ENCODE peak calls at places on chromosomes 7 and 10, in nine cellular contexts. One of them, this sample, is unnamed.

GRCh38 chr10:43396061-43396927 is 12.7 kb downstream of the HNRNPF start:
- DNase-seq in HepG2: peak
- DNase-seq in A549: peak
- DNase-seq in ovary: peak
- DNase-seq in stomach: peak
- DNase-seq in esophagus muscularis mucosa: no peak
- DNase-seq in sigmoid colon: peak
- DNase-seq in suprapubic skin: peak
- DNase-seq in transverse colon: peak
- DNase-seq in this sample: peak

GRCh38 chr10:4941540-4942330 is 21.5 kb upstream of the AKR1C1 start:
- DNase-seq in esophagus muscularis mucosa: no peak
- DNase-seq in suprapubic skin: no peak
- DNase-seq in ovary: no peak
- DNase-seq in stomach: peak
- DNase-seq in sigmoid colon: no peak
- DNase-seq in HepG2: peak
- DNase-seq in transverse colon: no peak
- DNase-seq in A549: peak
- DNase-seq in this sample: no peak

GRCh38 chr7:41447106-41448042 is 255.5 kb downstream of the INHBA start:
- DNase-seq in ovary: no peak
- DNase-seq in sigmoid colon: no peak
- DNase-seq in transverse colon: no peak
- DNase-seq in esophagus muscularis mucosa: peak
- DNase-seq in A549: no peak
- DNase-seq in stomach: no peak
- DNase-seq in suprapubic skin: no peak
- DNase-seq in HepG2: no peak
- DNase-seq in this sample: no peak

GRCh38 chr7:50552139-50552538 is 13.1 kb downstream of the DDC start:
- DNase-seq in sigmoid colon: peak
- DNase-seq in A549: no peak
- DNase-seq in HepG2: peak
- DNase-seq in transverse colon: no peak
- DNase-seq in esophagus muscularis mucosa: no peak
- DNase-seq in suprapubic skin: no peak
- DNase-seq in stomach: no peak
- DNase-seq in ovary: no peak
- DNase-seq in this sample: no peak

GRCh38 chr10:103822795-103823194 is 32.6 kb downstream of the SH3PXD2A start:
- DNase-seq in HepG2: no peak
- DNase-seq in suprapubic skin: no peak
- DNase-seq in esophagus muscularis mucosa: no peak
- DNase-seq in ovary: no peak
- DNase-seq in stomach: no peak
- DNase-seq in transverse colon: no peak
- DNase-seq in A549: no peak
- DNase-seq in sigmoid colon: no peak
- DNase-seq in this sample: no peak

GRCh38 chr10:58757352-58758071 is 244.8 kb downstream of the BICC1 start:
- DNase-seq in A549: no peak
- DNase-seq in suprapubic skin: no peak
- DNase-seq in ovary: no peak
- DNase-seq in stomach: no peak
- DNase-seq in transverse colon: no peak
- DNase-seq in HepG2: no peak
- DNase-seq in esophagus muscularis mucosa: no peak
- DNase-seq in sigmoid colon: no peak
- DNase-seq in this sample: no peak

GRCh38 chr10:131177431-131178327 is 133.8 kb downstream of the TCERG1L start:
- DNase-seq in esophagus muscularis mucosa: no peak
- DNase-seq in ovary: peak
- DNase-seq in sigmoid colon: peak
- DNase-seq in stomach: peak
- DNase-seq in A549: no peak
- DNase-seq in HepG2: no peak
- DNase-seq in suprapubic skin: peak
- DNase-seq in transverse colon: no peak
- DNase-seq in this sample: no peak

GRCh38 chr10:78462221-78462620 is 428.6 kb downstream of the RPS24 start:
- DNase-seq in ovary: peak
- DNase-seq in esophagus muscularis mucosa: no peak
- DNase-seq in A549: no peak
- DNase-seq in sigmoid colon: no peak
- DNase-seq in HepG2: no peak
- DNase-seq in suprapubic skin: no peak
- DNase-seq in stomach: peak
- DNase-seq in transverse colon: no peak
- DNase-seq in this sample: no peak

GRCh38 chr10:42975558-42976352 is 101.1 kb upstream of the RET start:
- DNase-seq in stomach: peak
- DNase-seq in transverse colon: no peak
- DNase-seq in esophagus muscularis mucosa: no peak
- DNase-seq in sigmoid colon: peak
- DNase-seq in A549: peak
- DNase-seq in suprapubic skin: peak
- DNase-seq in HepG2: peak
- DNase-seq in ovary: no peak
- DNase-seq in this sample: no peak

GRCh38 chr10:16644146-16644545 is 122.5 kb upstream of the C1QL3 start:
- DNase-seq in esophagus muscularis mucosa: no peak
- DNase-seq in sigmoid colon: no peak
- DNase-seq in HepG2: no peak
- DNase-seq in suprapubic skin: no peak
- DNase-seq in A549: peak
- DNase-seq in transverse colon: no peak
- DNase-seq in stomach: no peak
- DNase-seq in ovary: no peak
- DNase-seq in this sample: no peak

GRCh38 chr7:7709263-7709662 is 9.1 kb downstream of the RPA3 start:
- DNase-seq in HepG2: no peak
- DNase-seq in stomach: no peak
- DNase-seq in esophagus muscularis mucosa: no peak
- DNase-seq in sigmoid colon: no peak
- DNase-seq in suprapubic skin: no peak
- DNase-seq in A549: no peak
- DNase-seq in transverse colon: no peak
- DNase-seq in ovary: no peak
- DNase-seq in this sample: no peak

GRCh38 chr7:28661826-28662225 is 249.5 kb downstream of the CREB5 start:
- DNase-seq in A549: no peak
- DNase-seq in stomach: no peak
- DNase-seq in HepG2: no peak
- DNase-seq in suprapubic skin: no peak
- DNase-seq in ovary: no peak
- DNase-seq in sigmoid colon: no peak
- DNase-seq in esophagus muscularis mucosa: no peak
- DNase-seq in transverse colon: no peak
- DNase-seq in this sample: no peak

DNA sequence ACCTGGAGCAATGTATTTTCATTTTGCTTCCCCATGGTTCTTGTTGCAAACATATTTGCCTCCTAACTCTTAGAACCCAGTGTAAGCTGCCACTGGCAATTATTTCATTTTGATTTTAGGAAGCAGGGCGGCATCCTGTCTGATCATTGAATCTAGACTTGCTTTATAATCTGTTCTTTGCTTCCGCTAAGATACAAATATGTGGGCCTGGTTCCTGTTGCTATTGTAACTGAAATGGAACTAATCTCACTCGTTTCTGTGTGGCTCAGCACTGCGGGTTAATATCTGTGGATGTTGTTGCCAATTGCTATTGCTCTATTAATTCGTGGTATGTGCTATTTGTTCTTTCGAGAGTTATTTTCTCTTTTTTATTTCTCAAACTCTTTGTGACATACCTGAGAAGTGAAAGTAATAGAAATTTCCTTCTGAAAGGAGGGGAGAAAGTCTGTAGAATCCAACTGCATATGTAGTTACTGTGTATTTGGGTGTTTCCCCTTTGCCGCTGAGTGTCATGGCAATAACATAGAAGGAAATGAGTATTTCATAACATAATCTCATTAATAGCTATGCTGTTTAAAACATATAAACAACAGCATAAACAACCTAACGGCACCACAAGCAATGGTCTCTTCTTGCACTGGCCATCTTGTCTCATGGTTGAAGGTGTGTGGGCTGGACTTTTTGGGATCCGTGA is 62.4 kb downstream of the FZD1 start:
- DNase-seq in A549: no peak
- DNase-seq in transverse colon: no peak
- DNase-seq in esophagus muscularis mucosa: no peak
- DNase-seq in stomach: no peak
- DNase-seq in suprapubic skin: no peak
- DNase-seq in sigmoid colon: no peak
- DNase-seq in ovary: no peak
- DNase-seq in HepG2: no peak
- DNase-seq in this sample: no peak
- TF ChIP-seq EP300 in A549: no peak
- TF ChIP-seq EP300 in transverse colon: no peak
- TF ChIP-seq EP300 in esophagus muscularis mucosa: no peak
- TF ChIP-seq EP300 in stomach: no peak
- TF ChIP-seq EP300 in suprapubic skin: no peak
- TF ChIP-seq EP300 in sigmoid colon: no peak
- TF ChIP-seq EP300 in ovary: no peak
- TF ChIP-seq EP300 in HepG2: no peak
- TF ChIP-seq EP300 in this sample: no peak

GRCh38 chr7:24877790-24878311 is 102.1 kb downstream of the OSBPL3 start:
- DNase-seq in A549: no peak
- DNase-seq in transverse colon: peak
- DNase-seq in HepG2: no peak
- DNase-seq in stomach: no peak
- DNase-seq in sigmoid colon: no peak
- DNase-seq in ovary: no peak
- DNase-seq in suprapubic skin: no peak
- DNase-seq in esophagus muscularis mucosa: no peak
- DNase-seq in this sample: peak
- H3K4me3 ChIP-seq in A549: no peak
- H3K4me3 ChIP-seq in transverse colon: no peak
- H3K4me3 ChIP-seq in HepG2: no peak
- H3K4me3 ChIP-seq in stomach: no peak
- H3K4me3 ChIP-seq in sigmoid colon: no peak
- H3K4me3 ChIP-seq in ovary: no peak
- H3K4me3 ChIP-seq in suprapubic skin: no peak
- H3K4me3 ChIP-seq in esophagus muscularis mucosa: no peak
- H3K4me3 ChIP-seq in this sample: no peak

DNA sequence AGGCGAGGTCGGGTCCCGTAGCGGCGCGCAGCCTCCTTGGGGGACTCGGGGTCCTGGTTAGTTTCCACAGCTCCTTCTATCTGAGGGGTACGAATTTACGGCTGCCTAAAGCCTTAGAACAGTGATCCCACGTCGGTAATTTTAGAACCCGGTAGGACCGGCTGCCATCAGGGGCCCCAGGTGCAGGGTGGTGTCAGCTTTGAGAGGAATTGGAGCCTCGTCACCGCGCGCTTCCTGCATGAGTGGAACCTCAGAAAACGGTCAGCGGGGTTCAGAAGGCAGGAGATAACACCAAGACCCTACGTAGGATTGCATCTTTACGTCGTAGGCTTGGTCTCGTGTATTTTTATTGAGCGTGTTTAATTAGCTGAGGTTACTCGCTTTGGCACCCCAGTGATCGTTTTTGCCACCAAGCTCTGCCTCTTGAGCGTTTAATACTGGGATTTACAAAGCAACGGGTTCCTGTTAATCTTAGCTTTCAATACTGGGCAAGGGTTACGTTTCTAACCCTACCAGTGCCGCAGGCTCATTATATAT is 443 bp downstream of the RNF32 start:
- DNase-seq in sigmoid colon: peak
- DNase-seq in stomach: peak
- DNase-seq in suprapubic skin: no peak
- DNase-seq in A549: peak
- DNase-seq in transverse colon: peak
- DNase-seq in HepG2: no peak
- DNase-seq in esophagus muscularis mucosa: no peak
- DNase-seq in ovary: peak
- DNase-seq in this sample: no peak
- TF ChIP-seq POLR2A in sigmoid colon: no peak
- TF ChIP-seq POLR2A in stomach: no peak
- TF ChIP-seq POLR2A in suprapubic skin: no peak
- TF ChIP-seq POLR2A in A549: no peak
- TF ChIP-seq POLR2A in transverse colon: peak
- TF ChIP-seq POLR2A in HepG2: no peak
- TF ChIP-seq POLR2A in esophagus muscularis mucosa: no peak
- TF ChIP-seq POLR2A in ovary: no peak
- TF ChIP-seq POLR2A in this sample: no peak

GRCh38 chr7:74083928-74084721 is 521 bp downstream of the LIMK1 start:
- DNase-seq in ovary: peak
- DNase-seq in stomach: peak
- DNase-seq in esophagus muscularis mucosa: no peak
- DNase-seq in HepG2: no peak
- DNase-seq in A549: peak
- DNase-seq in sigmoid colon: peak
- DNase-seq in suprapubic skin: no peak
- DNase-seq in transverse colon: peak
- DNase-seq in this sample: no peak

GRCh38 chr7:74087791-74088453 is 4.3 kb downstream of the LIMK1 start:
- DNase-seq in sigmoid colon: no peak
- DNase-seq in A549: no peak
- DNase-seq in suprapubic skin: no peak
- DNase-seq in transverse colon: no peak
- DNase-seq in HepG2: no peak
- DNase-seq in esophagus muscularis mucosa: no peak
- DNase-seq in stomach: no peak
- DNase-seq in ovary: no peak
- DNase-seq in this sample: no peak

GRCh38 chr7:74082770-74083116 is 861 bp upstream of the LIMK1 start:
- DNase-seq in stomach: no peak
- DNase-seq in sigmoid colon: no peak
- DNase-seq in HepG2: no peak
- DNase-seq in transverse colon: no peak
- DNase-seq in suprapubic skin: no peak
- DNase-seq in ovary: no peak
- DNase-seq in A549: no peak
- DNase-seq in esophagus muscularis mucosa: no peak
- DNase-seq in this sample: no peak

GRCh38 chr7:74084722-74085578 is 1.3 kb downstream of the LIMK1 start:
- DNase-seq in sigmoid colon: no peak
- DNase-seq in HepG2: no peak
- DNase-seq in ovary: no peak
- DNase-seq in stomach: no peak
- DNase-seq in suprapubic skin: no peak
- DNase-seq in transverse colon: no peak
- DNase-seq in esophagus muscularis mucosa: no peak
- DNase-seq in A549: no peak
- DNase-seq in this sample: no peak

GRCh38 chr7:74083117-74083876 is at the start of gene LIMK1:
- DNase-seq in sigmoid colon: peak
- DNase-seq in ovary: peak
- DNase-seq in transverse colon: peak
- DNase-seq in HepG2: peak
- DNase-seq in A549: peak
- DNase-seq in suprapubic skin: peak
- DNase-seq in esophagus muscularis mucosa: no peak
- DNase-seq in stomach: peak
- DNase-seq in this sample: peak
- TF ChIP-seq EP300 in sigmoid colon: no peak
- TF ChIP-seq EP300 in ovary: no peak
- TF ChIP-seq EP300 in transverse colon: no peak
- TF ChIP-seq EP300 in HepG2: no peak
- TF ChIP-seq EP300 in A549: no peak
- TF ChIP-seq EP300 in suprapubic skin: no peak
- TF ChIP-seq EP300 in esophagus muscularis mucosa: no peak
- TF ChIP-seq EP300 in stomach: no peak
- TF ChIP-seq EP300 in this sample: no peak

GRCh38 chr10:102814873-102815661 is 22.1 kb downstream of the CYP17A1 start:
- DNase-seq in A549: no peak
- DNase-seq in transverse colon: peak
- DNase-seq in suprapubic skin: no peak
- DNase-seq in sigmoid colon: peak
- DNase-seq in HepG2: peak
- DNase-seq in esophagus muscularis mucosa: no peak
- DNase-seq in stomach: peak
- DNase-seq in ovary: peak
- DNase-seq in this sample: peak
- H3K4me3 ChIP-seq in A549: no peak
- H3K4me3 ChIP-seq in transverse colon: no peak
- H3K4me3 ChIP-seq in suprapubic skin: no peak
- H3K4me3 ChIP-seq in sigmoid colon: no peak
- H3K4me3 ChIP-seq in HepG2: no peak
- H3K4me3 ChIP-seq in esophagus muscularis mucosa: no peak
- H3K4me3 ChIP-seq in stomach: no peak
- H3K4me3 ChIP-seq in ovary: no peak
- H3K4me3 ChIP-seq in this sample: no peak